ENCODE peak calls at places on chromosomes 11 and 22, in six cellular contexts. One of them, this sample, is unnamed.

GRCh38 chr11:44884056-44884455 is 66.6 kb downstream of the TP53I11 start:
- DNase-seq in uterus: no peak
- DNase-seq in fibroblast of lung: no peak
- DNase-seq in thoracic aorta: no peak
- DNase-seq in SK-N-SH: no peak
- DNase-seq in astrocyte of the spinal cord: no peak
- DNase-seq in this sample: no peak

GRCh38 chr11:58979222-58979621 is 39.9 kb downstream of the GLYATL1 start:
- DNase-seq in SK-N-SH: no peak
- DNase-seq in astrocyte of the spinal cord: no peak
- DNase-seq in thoracic aorta: no peak
- DNase-seq in fibroblast of lung: no peak
- DNase-seq in uterus: no peak
- DNase-seq in this sample: no peak

GRCh38 chr22:20957691-20958440 is 9.2 kb upstream of the AIFM3 start:
- DNase-seq in fibroblast of lung: peak; percentile 22
- DNase-seq in uterus: no peak
- DNase-seq in thoracic aorta: no peak
- DNase-seq in astrocyte of the spinal cord: no peak
- DNase-seq in SK-N-SH: peak; percentile 25
- DNase-seq in this sample: no peak

GRCh38 chr11:19679952-19680823 is 32.4 kb upstream of the NAV2 start:
- DNase-seq in uterus: peak; percentile 87
- DNase-seq in fibroblast of lung: peak; percentile 99
- DNase-seq in astrocyte of the spinal cord: peak; percentile 98
- DNase-seq in SK-N-SH: peak; percentile 60
- DNase-seq in thoracic aorta: peak; percentile 81
- DNase-seq in this sample: peak; percentile 97

GRCh38 chr11:61842421-61842820 is 14.3 kb downstream of the FADS2 start:
- DNase-seq in fibroblast of lung: no peak
- DNase-seq in SK-N-SH: no peak
- DNase-seq in thoracic aorta: no peak
- DNase-seq in astrocyte of the spinal cord: no peak
- DNase-seq in uterus: no peak
- DNase-seq in this sample: no peak

GRCh38 chr11:26527685-26528084 is 44.4 kb downstream of the MUC15 start:
- DNase-seq in SK-N-SH: no peak
- DNase-seq in fibroblast of lung: no peak
- DNase-seq in thoracic aorta: no peak
- DNase-seq in astrocyte of the spinal cord: no peak
- DNase-seq in uterus: no peak
- DNase-seq in this sample: no peak

GRCh38 chr11:71215372-71215965 is 36.9 kb downstream of the SHANK2 start:
- DNase-seq in fibroblast of lung: no peak
- DNase-seq in uterus: no peak
- DNase-seq in SK-N-SH: no peak
- DNase-seq in thoracic aorta: no peak
- DNase-seq in astrocyte of the spinal cord: no peak
- DNase-seq in this sample: no peak

GRCh38 chr11:82505384-82505783 is 228.3 kb downstream of the FAM181B start:
- DNase-seq in uterus: no peak
- DNase-seq in thoracic aorta: no peak
- DNase-seq in fibroblast of lung: no peak
- DNase-seq in SK-N-SH: no peak
- DNase-seq in astrocyte of the spinal cord: no peak
- DNase-seq in this sample: no peak

GRCh38 chr11:130323452-130324448 is 9.0 kb upstream of the ZBTB44 start:
- DNase-seq in astrocyte of the spinal cord: no peak
- DNase-seq in fibroblast of lung: peak; percentile 35
- DNase-seq in SK-N-SH: no peak
- DNase-seq in thoracic aorta: no peak
- DNase-seq in uterus: no peak
- DNase-seq in this sample: peak; percentile 33

GRCh38 chr11:1825039-1825740 is 9.6 kb upstream of the SYT8 start:
- DNase-seq in thoracic aorta: no peak
- DNase-seq in astrocyte of the spinal cord: no peak
- DNase-seq in uterus: no peak
- DNase-seq in fibroblast of lung: no peak
- DNase-seq in SK-N-SH: no peak
- DNase-seq in this sample: peak; percentile 16

GRCh38 chr11:1827931-1828330 is 6.9 kb upstream of the SYT8 start:
- DNase-seq in SK-N-SH: no peak
- DNase-seq in astrocyte of the spinal cord: no peak
- DNase-seq in fibroblast of lung: no peak
- DNase-seq in uterus: no peak
- DNase-seq in thoracic aorta: no peak
- DNase-seq in this sample: no peak

GRCh38 chr11:1825785-1826451 is 8.9 kb upstream of the SYT8 start:
- DNase-seq in fibroblast of lung: no peak
- DNase-seq in uterus: no peak
- DNase-seq in thoracic aorta: no peak
- DNase-seq in astrocyte of the spinal cord: no peak
- DNase-seq in SK-N-SH: no peak
- DNase-seq in this sample: no peak

GRCh38 chr11:1827095-1827797 is 7.5 kb upstream of the SYT8 start:
- DNase-seq in thoracic aorta: peak; percentile 66
- DNase-seq in fibroblast of lung: peak; percentile 74
- DNase-seq in uterus: no peak
- DNase-seq in astrocyte of the spinal cord: peak; percentile 83
- DNase-seq in SK-N-SH: peak; percentile 89
- DNase-seq in this sample: peak; percentile 84

GRCh38 chr11:1826552-1827094 is 8.2 kb upstream of the SYT8 start:
- DNase-seq in SK-N-SH: peak; percentile 71
- DNase-seq in astrocyte of the spinal cord: peak; percentile 83
- DNase-seq in thoracic aorta: peak; percentile 77
- DNase-seq in uterus: no peak
- DNase-seq in fibroblast of lung: peak; percentile 75
- DNase-seq in this sample: peak; percentile 74
- TF ChIP-seq CTCF in SK-N-SH: peak; percentile 38
- TF ChIP-seq CTCF in astrocyte of the spinal cord: peak; percentile 38
- TF ChIP-seq CTCF in thoracic aorta: no peak
- TF ChIP-seq CTCF in uterus: no peak
- TF ChIP-seq CTCF in fibroblast of lung: no peak
- TF ChIP-seq CTCF in this sample: peak; percentile 21

DNA sequence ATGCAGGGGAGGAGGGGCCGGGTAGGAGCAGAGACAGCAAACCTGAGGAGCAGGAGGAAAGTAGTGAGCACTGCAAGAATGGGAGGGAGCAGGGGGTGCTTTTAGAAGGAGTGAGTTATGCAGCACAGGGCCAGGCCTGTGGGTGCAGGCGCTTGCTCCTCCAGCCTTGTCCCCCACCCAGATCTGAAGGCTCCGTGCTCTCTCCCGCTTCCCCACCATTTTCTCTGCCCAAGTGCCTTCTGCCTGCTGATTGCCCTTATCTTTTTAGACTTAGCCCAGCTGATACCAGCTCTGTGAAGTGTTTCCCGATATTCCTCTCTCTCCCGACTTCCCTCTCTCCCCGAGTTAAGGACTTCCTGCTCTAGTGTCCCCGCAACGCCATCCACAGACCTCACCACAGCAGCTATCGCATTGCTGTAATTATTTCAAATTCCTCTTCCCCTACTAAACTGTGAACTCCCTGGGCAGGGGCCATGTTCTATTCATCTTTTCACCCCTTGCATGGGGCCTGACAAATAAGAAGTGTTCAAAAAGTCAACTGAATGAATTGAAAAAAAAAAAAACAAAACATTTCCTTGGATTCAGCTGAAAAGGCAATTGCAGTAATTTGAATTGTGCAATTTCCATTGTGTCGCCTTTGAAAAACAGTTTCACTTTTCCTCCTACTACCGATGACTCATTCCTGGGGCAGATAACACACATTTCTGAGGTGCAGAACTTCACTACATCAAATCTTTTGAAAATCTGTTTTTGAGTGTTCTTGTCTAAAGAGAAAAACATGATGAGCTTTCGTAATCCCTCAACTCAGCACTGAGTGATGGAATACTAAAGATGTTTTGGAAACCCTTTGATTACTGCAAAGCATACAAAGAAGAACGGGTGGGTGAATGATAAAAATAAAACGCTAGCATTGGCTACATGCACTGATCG is 69.7 kb upstream of the BMAL1 start:
- DNase-seq in fibroblast of lung: peak; percentile 88
- DNase-seq in astrocyte of the spinal cord: peak; percentile 87
- DNase-seq in SK-N-SH: no peak
- DNase-seq in uterus: peak; percentile 23
- DNase-seq in thoracic aorta: no peak
- DNase-seq in this sample: peak; percentile 97
- H3K4me3 ChIP-seq in fibroblast of lung: peak overlapping the region; percentile 28
- H3K4me3 ChIP-seq in astrocyte of the spinal cord: peak overlapping the region; percentile 16
- H3K4me3 ChIP-seq in SK-N-SH: no peak overlapping the region
- H3K4me3 ChIP-seq in uterus: peak overlapping the region; percentile 34
- H3K4me3 ChIP-seq in thoracic aorta: peak overlapping the region; percentile 74
- H3K4me3 ChIP-seq in this sample: peak overlapping the region; percentile 38

GRCh38 chr22:44325718-44326548 is 13.2 kb upstream of the SHISAL1 start:
- DNase-seq in SK-N-SH: peak; percentile 82
- DNase-seq in fibroblast of lung: peak; percentile 55
- DNase-seq in uterus: no peak
- DNase-seq in astrocyte of the spinal cord: peak; percentile 56
- DNase-seq in thoracic aorta: no peak
- DNase-seq in this sample: peak; percentile 56
- TF ChIP-seq CTCF in SK-N-SH: peak; percentile 47
- TF ChIP-seq CTCF in fibroblast of lung: peak; percentile 46
- TF ChIP-seq CTCF in uterus: peak; percentile 44
- TF ChIP-seq CTCF in astrocyte of the spinal cord: peak; percentile 55
- TF ChIP-seq CTCF in thoracic aorta: no peak
- TF ChIP-seq CTCF in this sample: peak; percentile 49

GRCh38 chr11:11866203-11866602 is 24.4 kb downstream of the USP47 start:
- DNase-seq in uterus: no peak
- DNase-seq in astrocyte of the spinal cord: no peak
- DNase-seq in SK-N-SH: no peak
- DNase-seq in fibroblast of lung: no peak
- DNase-seq in thoracic aorta: no peak
- DNase-seq in this sample: no peak

GRCh38 chr11:11865449-11865848 is 23.7 kb downstream of the USP47 start:
- DNase-seq in uterus: no peak
- DNase-seq in astrocyte of the spinal cord: no peak
- DNase-seq in thoracic aorta: no peak
- DNase-seq in fibroblast of lung: no peak
- DNase-seq in SK-N-SH: no peak
- DNase-seq in this sample: no peak

GRCh38 chr11:11864332-11864731 is 22.6 kb downstream of the USP47 start:
- DNase-seq in astrocyte of the spinal cord: no peak
- DNase-seq in uterus: no peak
- DNase-seq in fibroblast of lung: no peak
- DNase-seq in thoracic aorta: no peak
- DNase-seq in SK-N-SH: no peak
- DNase-seq in this sample: no peak

GRCh38 chr11:11862995-11863394 is 21.2 kb downstream of the USP47 start:
- DNase-seq in fibroblast of lung: no peak
- DNase-seq in uterus: no peak
- DNase-seq in SK-N-SH: no peak
- DNase-seq in astrocyte of the spinal cord: no peak
- DNase-seq in thoracic aorta: no peak
- DNase-seq in this sample: no peak

DNA sequence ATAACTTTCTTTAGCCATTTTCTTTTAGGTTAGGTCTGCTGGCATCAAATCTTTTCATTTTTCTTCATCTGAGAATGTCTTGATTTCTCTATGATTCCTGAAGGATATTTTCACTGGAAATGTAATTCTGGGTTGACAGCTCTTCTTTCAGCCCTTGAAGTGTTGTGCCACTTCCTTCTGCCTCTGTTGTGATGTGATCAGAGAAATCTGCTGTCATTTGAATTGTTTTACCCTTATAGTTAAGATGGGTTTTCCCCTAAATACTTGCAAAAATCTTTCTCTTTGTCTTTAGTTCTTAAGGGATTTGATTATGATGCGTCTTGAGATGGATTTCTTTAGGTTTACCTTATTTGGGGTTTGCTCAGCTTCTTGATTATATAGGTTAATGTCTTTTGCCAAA is 23.0 kb downstream of the USP47 start:
- DNase-seq in SK-N-SH: no peak
- DNase-seq in thoracic aorta: no peak
- DNase-seq in fibroblast of lung: no peak
- DNase-seq in astrocyte of the spinal cord: no peak
- DNase-seq in uterus: no peak
- DNase-seq in this sample: no peak
- H3K4me3 ChIP-seq in SK-N-SH: no peak overlapping the region
- H3K4me3 ChIP-seq in thoracic aorta: no peak overlapping the region
- H3K4me3 ChIP-seq in fibroblast of lung: no peak overlapping the region
- H3K4me3 ChIP-seq in astrocyte of the spinal cord: no peak overlapping the region
- H3K4me3 ChIP-seq in uterus: no peak overlapping the region
- H3K4me3 ChIP-seq in this sample: no peak overlapping the region

This sample was measured in fibroblast of pulmonary artery.